ENCODE peak calls at places on chromosomes 1 and 21, in four cellular contexts. T is activated CD4-positive, alpha-beta T cell treated with anti-CD3 and anti-CD28 coated beads, Interleukin-2, amount 50 U/mL, for 1 hour; N is stimulated activated CD8-positive, alpha-beta memory T cell treated with anti-CD3 and anti-CD28 coated beads, Interleukin-15, amount 100 ng/mL, for 4 hours; G is posterior vena cava. O is an unnamed sample.

GRCh38 chr21:29245104-29245643 is 53.5 kb upstream of the BACH1 start:
- DNase-seq in T (no peak), N (no peak), G (no peak), O (no peak)

GRCh38 chr1:158400901-158401300 is 1.6 kb upstream of the OR10T2 start:
- DNase-seq in N (no peak), T (no peak), G (no peak), O (no peak)

GRCh38 chr1:109788695-109789521 is 25.2 kb upstream of the EPS8L3 start:
- DNase-seq in T (no peak), G (peak; percentile 53), N (no peak), O (no peak)

GRCh38 chr1:183911285-183911684 is 106.4 kb downstream of the RGL1 start:
- DNase-seq in G (no peak), T (no peak), N (no peak), O (no peak)

GRCh38 chr1:24112381-24113169 is 640 bp upstream of the MYOM3 start:
- DNase-seq in G (peak; percentile 91), T (peak; percentile 30), N (peak; percentile 14), O (no peak)

GRCh38 chr1:197911857-197912696 is 5.1 kb upstream of the LHX9 start:
- DNase-seq in N (no peak), G (no peak), T (no peak), O (no peak)

GRCh38 chr1:233368106-233368783 is 40.7 kb downstream of the MAP3K21 start:
- DNase-seq in G (no peak), T (no peak), N (no peak), O (no peak)

GRCh38 chr1:84122780-84123382 is 21.2 kb upstream of the PRKACB start:
- DNase-seq in N (no peak), G (no peak), T (peak; percentile 50), O (no peak)

GRCh38 chr1:63885899-63886298 is 112.1 kb downstream of the ROR1 start:
- DNase-seq in T (no peak), N (no peak), G (no peak), O (no peak)

GRCh38 chr21:37623689-37624088 is 257.1 kb downstream of the DYRK1A start:
- DNase-seq in N (no peak), T (no peak), G (no peak), O (no peak)

GRCh38 chr1:2988256-2988655 is 33.0 kb upstream of the ACTRT2 start:
- DNase-seq in G (no peak), T (no peak), N (no peak), O (no peak)

GRCh38 chr21:45335151-45335760 is 47.6 kb upstream of the POFUT2 start:
- DNase-seq in G (peak; percentile 25), T (no peak), N (no peak), O (no peak)

GRCh38 chr21:42384999-42385398 is 10.9 kb downstream of the TMPRSS3 start:
- DNase-seq in T (no peak), N (no peak), G (peak; percentile 41), O (no peak)

GRCh38 chr1:13832100-13832499 is 132.1 kb downstream of the PRDM2 start:
- DNase-seq in N (no peak), T (no peak), G (no peak), O (no peak)

GRCh38 chr21:29873908-29874307 is 65.9 kb downstream of the GRIK1 start:
- DNase-seq in G (no peak), N (no peak), T (no peak), O (no peak)

GRCh38 chr1:81574365-81574764 is 226.4 kb upstream of the ADGRL2 start:
- DNase-seq in T (no peak), N (no peak), G (no peak), O (no peak)

GRCh38 chr21:41600556-41600955 is 92.6 kb upstream of the TMPRSS2 start:
- DNase-seq in T (no peak), G (no peak), N (no peak), O (no peak)

GRCh38 chr1:107669996-107670395 is 295.0 kb downstream of the VAV3 start:
- DNase-seq in T (no peak), G (no peak), N (no peak), O (no peak)

GRCh38 chr1:85047472-85048295 is 616 bp downstream of the MCOLN3 start:
- DNase-seq in T (no peak), N (no peak), G (peak; percentile 74), O (no peak)

GRCh38 chr1:151790940-151791651 is 796 bp upstream of the TDRKH start:
- DNase-seq in T (no peak), N (no peak), G (peak; percentile 82), O (no peak)

GRCh38 chr1:228827026-228827425 is 91.7 kb downstream of the RHOU start:
- DNase-seq in T (no peak), N (no peak), G (no peak), O (no peak)

GRCh38 chr1:115456441-115456961 is 118.5 kb upstream of the NGF start:
- DNase-seq in G (no peak), T (no peak), N (no peak), O (no peak)

GRCh38 chr1:52424238-52424637 is 19.8 kb downstream of the PRPF38A start:
- DNase-seq in N (no peak), T (peak; percentile 17), G (no peak), O (no peak)

GRCh38 chr1:229582011-229582694 is 23.6 kb upstream of the ABCB10 start:
- DNase-seq in G (no peak), T (no peak), N (no peak), O (no peak)

GRCh38 chr1:171457412-171457811 is 27.9 kb upstream of the PRRC2C start:
- DNase-seq in G (no peak), T (no peak), N (no peak), O (no peak)

GRCh38 chr1:58585591-58586151 is 8.6 kb upstream of the TACSTD2 start:
- DNase-seq in G (no peak), N (no peak), T (no peak), O (no peak)

GRCh38 chr1:43802356-43802755 is 95.0 kb downstream of the ST3GAL3 start:
- DNase-seq in N (no peak), G (no peak), T (no peak), O (no peak)

GRCh38 chr1:165222580-165222979 is 133.9 kb downstream of the LMX1A start:
- DNase-seq in T (no peak), G (no peak), N (no peak), O (no peak)

GRCh38 chr1:201693019-201693372 is 136.0 kb upstream of the IPO9 start:
- DNase-seq in G (peak; percentile 14), N (no peak), T (no peak), O (no peak)

GRCh38 chr1:39394598-39394997 is 96.8 kb upstream of the BMP8A start:
- DNase-seq in G (no peak), T (no peak), N (no peak), O (no peak)